ENCODE peak calls at places on chromosomes 7 and 10, in eight cellular contexts. Q is H9; V is heart right ventricle; M is upper lobe of left lung; A is IMR-90; W is CD8-positive, alpha-beta T cell; K is psoas muscle; Y is left ventricle myocardium inferior. B is an unnamed sample.

GRCh38 chr7:42071372-42072261 is 165.4 kb downstream of the GLI3 start:
- DNase-seq in Q (no peak), V (no peak), M (peak; percentile 43), A (peak; percentile 31), W (no peak), K (no peak), Y (no peak), B (no peak)

GRCh38 chr10:9038146-9038714 is 983.7 kb downstream of the GATA3 start:
- DNase-seq in Q (no peak), V (no peak), M (no peak), A (no peak), W (no peak), K (no peak), Y (no peak), B (no peak)

GRCh38 chr10:103226011-103226410 is 19.7 kb upstream of the RPEL1 start:
- DNase-seq in Q (no peak), V (no peak), M (no peak), A (no peak), W (no peak), K (no peak), Y (no peak), B (no peak)

GRCh38 chr10:71856619-71857018 is 5.6 kb upstream of the PSAP start:
- DNase-seq in Q (no peak), V (no peak), M (no peak), A (no peak), W (no peak), K (no peak), Y (no peak), B (no peak)

GRCh38 chr10:30384791-30385201 is 35.7 kb upstream of the MTPAP start:
- DNase-seq in Q (peak; percentile 74), V (no peak), M (no peak), A (peak; percentile 34), W (no peak), K (no peak), Y (no peak), B (no peak)

GRCh38 chr10:27794157-27794556 is 48.5 kb upstream of the MKX start:
- DNase-seq in Q (no peak), V (no peak), M (no peak), A (peak; percentile 5), W (no peak), K (no peak), Y (no peak), B (no peak)

GRCh38 chr10:89301721-89302445 is at the start of gene IFIT2:
- DNase-seq in Q (no peak), V (peak; percentile 30), M (peak; percentile 44), A (peak; percentile 80), W (peak; percentile 55), K (no peak), Y (peak; percentile 29), B (no peak)

GRCh38 chr7:2689951-2690705 is 2.1 kb downstream of the AMZ1 start:
- DNase-seq in Q (no peak), V (no peak), M (no peak), A (peak; percentile 53), W (no peak), K (no peak), Y (no peak), B (no peak)

DNA sequence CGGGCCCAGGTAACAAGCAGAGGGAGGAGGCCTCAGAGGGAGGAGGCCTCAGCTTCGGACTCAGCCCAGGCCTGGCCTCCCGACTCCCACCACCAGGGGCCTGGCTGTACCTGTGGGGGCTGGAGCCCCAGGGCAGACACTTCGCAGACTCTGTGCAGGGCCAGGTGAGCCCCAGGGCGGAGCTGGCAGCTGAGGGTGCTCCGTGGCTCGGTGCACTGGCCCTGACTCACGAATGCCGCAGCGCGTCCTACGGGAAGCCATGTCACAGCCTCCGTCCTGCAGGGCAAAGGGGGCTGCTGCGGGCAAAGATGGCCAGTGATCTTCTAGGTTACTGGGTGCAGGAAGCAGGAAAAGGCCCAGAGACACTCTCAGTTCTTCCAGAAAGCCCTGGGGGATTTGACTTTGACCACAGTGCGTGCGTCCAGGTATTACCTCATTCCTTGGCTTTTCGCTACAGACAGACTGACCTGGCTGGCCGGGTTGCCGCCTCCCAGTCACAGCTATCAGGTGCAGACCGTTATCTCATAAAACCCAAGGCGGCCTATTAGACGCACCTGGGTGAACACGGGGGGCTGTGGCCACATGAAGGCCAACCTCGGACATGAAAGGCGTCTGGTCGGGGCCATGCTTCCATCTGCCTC is 80.1 kb downstream of the FOXL3 start:
- DNase-seq in Q (no peak), V (no peak), M (no peak), A (no peak), W (no peak), K (peak; percentile 23), Y (peak; percentile 2), B (no peak)
- TF ChIP-seq CTCF in Q (peak; percentile 57), V (no peak), M (no peak), A (no peak), W (no peak), K (no peak), Y (no peak), B (no peak)

DNA sequence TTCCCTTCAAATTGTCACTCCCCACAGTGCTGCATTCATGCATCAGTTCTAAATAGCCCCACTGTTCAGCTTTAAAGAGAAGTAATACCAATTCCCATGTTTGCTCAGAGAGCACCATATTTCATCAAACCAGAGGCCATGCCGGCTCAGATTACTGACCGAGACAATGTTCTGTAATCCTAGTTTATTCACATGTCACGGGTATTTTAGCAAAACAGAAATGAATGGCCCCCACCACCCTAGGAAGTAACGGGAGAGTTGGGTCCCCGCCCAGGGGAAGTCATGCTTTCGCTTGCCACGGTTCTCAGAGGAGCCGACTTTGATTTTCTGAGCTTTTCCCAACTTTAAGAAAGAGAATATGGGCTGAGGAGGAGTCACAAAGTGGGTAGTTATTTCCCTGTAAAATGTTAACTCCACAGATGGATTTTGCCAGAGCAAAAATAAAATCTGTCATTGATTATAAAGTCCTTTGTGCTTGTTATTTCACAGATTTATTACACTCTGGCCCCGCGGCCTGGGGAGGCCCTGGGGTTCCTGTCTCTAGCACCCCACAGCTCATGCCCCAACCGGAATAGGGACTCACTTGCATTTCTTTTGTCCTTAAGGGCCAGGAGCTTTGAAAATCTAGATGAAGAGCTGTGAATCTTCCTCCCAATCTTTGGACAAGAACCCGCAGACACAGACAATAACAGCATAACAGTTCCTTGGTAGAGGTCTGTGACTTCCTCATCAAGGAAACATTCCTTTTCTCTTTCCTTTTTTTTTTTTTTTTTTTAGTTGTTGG is 3.7 kb upstream of the GDF10 start:
- DNase-seq in Q (no peak), V (no peak), M (peak; percentile 18), A (no peak), W (peak; percentile 13), K (no peak), Y (no peak), B (no peak)
- H3K27me3 ChIP-seq in Q (peaks cover 12% of the 10 kb centered on the region), V (peaks cover 8% of the 10 kb centered on the region), M (no peaks in the 10 kb centered on the region), A (peaks cover 74% of the 10 kb centered on the region), W (no peaks in the 10 kb centered on the region), K (no peaks in the 10 kb centered on the region), Y (peaks cover 59% of the 10 kb centered on the region), B (peaks cover 45% of the 10 kb centered on the region)

DNA sequence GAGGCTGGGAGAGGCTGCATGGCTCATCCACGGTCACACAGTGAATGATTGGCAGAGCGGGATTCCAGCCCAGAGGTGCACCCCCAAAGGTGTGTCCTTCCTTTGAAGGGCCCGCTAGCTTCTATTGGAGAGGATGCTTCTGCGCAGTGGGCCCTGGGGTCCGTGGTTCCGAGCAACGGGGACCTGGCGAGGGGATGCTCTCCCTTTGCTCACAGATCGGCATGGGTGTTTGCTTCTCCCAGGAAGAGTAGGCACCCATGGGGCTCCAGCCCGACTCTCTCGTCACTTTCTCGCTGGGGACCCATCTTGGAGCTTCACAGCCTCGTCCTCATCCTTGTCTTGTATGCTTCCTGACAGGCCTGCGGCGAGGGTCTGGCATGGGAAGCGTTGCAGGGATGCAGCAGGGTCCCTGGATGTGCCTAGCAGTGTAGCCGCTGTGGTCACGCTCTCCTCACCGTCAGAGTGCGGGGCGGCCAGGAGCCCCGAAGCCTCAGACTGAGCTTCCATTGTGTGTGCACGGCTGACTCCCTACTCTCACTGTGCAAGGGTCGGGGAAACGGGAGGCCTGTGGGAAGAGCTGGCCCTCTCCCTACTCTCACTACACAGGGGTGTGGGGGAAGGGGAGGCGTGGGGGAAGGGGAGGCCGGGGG is 538.5 kb upstream of the FOXK1 start:
- DNase-seq in Q (no peak), V (no peak), M (no peak), A (no peak), W (no peak), K (no peak), Y (no peak), B (no peak)
- TF ChIP-seq CTCF in Q (no peak), V (no peak), M (no peak), A (no peak), W (no peak), K (no peak), Y (no peak), B (no peak)

GRCh38 chr7:27161721-27162547 is 3.4 kb downstream of the HOXA9 start:
- DNase-seq in Q (peak; percentile 35), V (no peak), M (no peak), A (no peak), W (peak; percentile 48), K (peak; percentile 59), Y (peak; percentile 7), B (no peak)

GRCh38 chr7:27162930-27163775 is 2.2 kb downstream of the HOXA9 start:
- DNase-seq in Q (peak; percentile 27), V (no peak), M (no peak), A (no peak), W (no peak), K (no peak), Y (no peak), B (no peak)

GRCh38 chr7:27163776-27164380 is 1.5 kb downstream of the HOXA9 start:
- DNase-seq in Q (no peak), V (no peak), M (no peak), A (no peak), W (no peak), K (peak; percentile 46), Y (peak; percentile 9), B (no peak)

GRCh38 chr7:27161214-27161720 is 4.1 kb downstream of the HOXA9 start:
- DNase-seq in Q (no peak), V (no peak), M (peak; percentile 65), A (no peak), W (no peak), K (peak; percentile 62), Y (peak; percentile 48), B (no peak)

DNA sequence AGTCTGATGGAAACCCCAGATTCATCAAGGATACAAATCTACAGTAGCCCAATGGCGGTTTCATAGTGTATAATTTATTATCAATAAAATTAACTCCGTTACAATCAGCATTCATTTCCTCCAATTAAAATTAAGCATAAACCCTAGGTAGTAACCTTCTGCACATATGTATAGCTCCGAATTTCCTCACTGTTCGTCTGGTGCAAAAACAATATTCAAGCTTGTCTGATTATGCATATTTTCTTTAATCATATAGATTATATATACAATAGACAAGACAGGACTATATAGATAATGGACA is 2.8 kb downstream of the HOXA9 start:
- DNase-seq in Q (no peak), V (no peak), M (no peak), A (no peak), W (no peak), K (no peak), Y (no peak), B (no peak)
- H3K27me3 ChIP-seq in Q (peaks cover 97% of the 10 kb centered on the region), V (peaks cover 72% of the 10 kb centered on the region), M (peaks cover 2% of the 10 kb centered on the region), A (peaks cover 46% of the 10 kb centered on the region), W (peaks cover 65% of the 10 kb centered on the region), K (no peaks in the 10 kb centered on the region), Y (peaks cover 100% of the 10 kb centered on the region), B (no peaks in the 10 kb centered on the region)

GRCh38 chr7:66413379-66414114 is 208.4 kb downstream of the TPST1 start:
- DNase-seq in Q (peak; percentile 97), V (peak; percentile 75), M (peak; percentile 82), A (peak; percentile 25), W (peak; percentile 85), K (peak; percentile 90), Y (peak; percentile 80), B (peak; percentile 39)
- TF ChIP-seq CTCF in Q (peak; percentile 73), V (no peak), M (peak; percentile 62), A (no peak), W (peak; percentile 50), K (peak; percentile 34), Y (peak; percentile 53), B (peak; percentile 62)

B was measured in kidney epithelial cell.